ENCODE peak calls at places on chromosomes 2 and 18, in four cellular contexts. F, J, N and T are unnamed samples. For H3K4me1, the result is how much of the 10 kb centered on the place peaks cover.

GRCh38 chr2:231891514-231891905 is 34.7 kb downstream of the NPPC start:
- DNase-seq in F (no peak), J (no peak), N (no peak), T (no peak)

GRCh38 chr2:188369365-188369764 is 77.7 kb downstream of the GULP1 start:
- DNase-seq in F (peak), J (peak), N (no peak), T (peak)

GRCh38 chr2:70509565-70509964 is 44.1 kb downstream of the TGFA start:
- DNase-seq in F (peak), J (no peak), N (no peak), T (peak)

GRCh38 chr18:2108581-2108980 is 462.7 kb downstream of the METTL4 start:
- DNase-seq in F (no peak), J (peak), N (no peak), T (no peak)

GRCh38 chr2:209772316-209772715 is 684 bp downstream of the UNC80 start:
- DNase-seq in F (no peak), J (no peak), N (no peak), T (no peak)

GRCh38 chr2:242012956-242013764 is 143.6 kb downstream of the RTP5 start:
- DNase-seq in F (no peak), J (no peak), N (no peak), T (no peak)

GRCh38 chr18:48932462-48932818 is 18.3 kb downstream of the SMAD7 start:
- DNase-seq in F (peak), J (no peak), N (no peak), T (no peak)

GRCh38 chr2:109438773-109439191 is 175.0 kb downstream of the SEPTIN10 start:
- DNase-seq in F (peak), J (peak), N (no peak), T (no peak)

GRCh38 chr2:167750675-167751074 is 496.7 kb downstream of the STK39 start:
- DNase-seq in F (no peak), J (no peak), N (no peak), T (no peak)

GRCh38 chr18:79936641-79937040 is 14.8 kb downstream of the SLC66A2 start:
- DNase-seq in F (no peak), J (no peak), N (no peak), T (peak)

GRCh38 chr2:44244135-44244871 is 31.0 kb upstream of the SLC3A1 start:
- DNase-seq in F (peak), J (peak), N (no peak), T (peak)

GRCh38 chr2:153497938-153498629 is 19.5 kb upstream of the RPRM start:
- DNase-seq in F (no peak), J (no peak), N (no peak), T (no peak)

GRCh38 chr2:7907041-7907440 is 774.8 kb upstream of the ID2 start:
- DNase-seq in F (no peak), J (no peak), N (no peak), T (no peak)

GRCh38 chr2:226800941-226801784 is 1.5 kb upstream of the IRS1 start:
- DNase-seq in F (peak), J (peak), N (peak), T (peak)

GRCh38 chr2:55616509-55617159 is 788 bp downstream of the PPP4R3B start:
- DNase-seq in F (peak), J (peak), N (no peak), T (peak)

GRCh38 chr2:99643824-99644787 is 154.3 kb upstream of the REV1 start:
- DNase-seq in F (peak), J (peak), N (no peak), T (no peak)

GRCh38 chr2:131673400-131674173 is 145.9 kb downstream of the CCDC74A start:
- DNase-seq in F (peak), J (no peak), N (peak), T (peak)

GRCh38 chr2:24828641-24829040 is 35.4 kb downstream of the CENPO start:
- DNase-seq in F (no peak), J (no peak), N (no peak), T (no peak)

GRCh38 chr2:225270053-225270452 is 129.5 kb upstream of the NYAP2 start:
- DNase-seq in F (no peak), J (no peak), N (no peak), T (no peak)

GRCh38 chr18:57959278-57959677 is 84.7 kb upstream of the NEDD4L start:
- DNase-seq in F (peak), J (peak), N (no peak), T (peak)

GRCh38 chr2:69060938-69061501 is 48.0 kb downstream of the ANTXR1 start:
- DNase-seq in F (no peak), J (no peak), N (no peak), T (no peak)

DNA sequence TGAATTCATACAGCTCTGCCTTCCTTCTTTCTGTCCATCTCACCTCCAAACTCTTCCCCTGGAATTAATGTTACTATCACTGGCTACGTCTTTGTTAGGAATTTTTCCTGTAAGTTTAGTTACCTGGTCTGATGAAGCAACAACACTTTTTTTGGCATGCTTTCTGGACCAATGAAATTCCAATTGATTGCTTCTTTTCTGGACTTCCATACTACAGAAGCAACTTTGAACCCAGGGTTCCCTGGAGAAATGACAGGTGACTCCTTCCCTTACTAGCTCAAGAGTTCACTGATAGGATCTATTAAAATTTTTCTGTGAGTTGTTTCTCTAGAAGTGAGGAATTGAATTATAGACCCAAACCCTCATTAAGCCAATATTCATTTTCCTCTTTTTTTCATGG is 41.4 kb upstream of the STPG4 start:
- DNase-seq in F (no peak), J (no peak), N (no peak), T (no peak)
- H3K4me1 ChIP-seq in F (half or more), J (half or more), N (under half), T (under half)

GRCh38 chr18:56505971-56506370 is 132.4 kb downstream of the TXNL1 start:
- DNase-seq in F (peak), J (peak), N (no peak), T (no peak)
- H3K9ac ChIP-seq in F (no peak), J (no peak), N (no peak), T (no peak)

GRCh38 chr2:199442173-199442572 is 15.6 kb downstream of the SATB2 start:
- DNase-seq in F (no peak), J (no peak), N (no peak), T (no peak)

GRCh38 chr2:199446996-199447395 is 10.7 kb downstream of the SATB2 start:
- DNase-seq in F (no peak), J (no peak), N (no peak), T (no peak)

GRCh38 chr2:199441759-199442158 is 16.0 kb downstream of the SATB2 start:
- DNase-seq in F (no peak), J (no peak), N (no peak), T (peak)

GRCh38 chr2:199443589-199444130 is 14.1 kb downstream of the SATB2 start:
- DNase-seq in F (peak), J (no peak), N (no peak), T (no peak)

GRCh38 chr2:199444749-199445148 is 13.0 kb downstream of the SATB2 start:
- DNase-seq in F (no peak), J (no peak), N (no peak), T (no peak)
- H3K27ac ChIP-seq in F (no peak), J (no peak), N (no peak), T (peak)

GRCh38 chr2:39531220-39531777 is 94.2 kb upstream of the MAP4K3 start:
- DNase-seq in F (no peak), J (no peak), N (no peak), T (no peak)

GRCh38 chr2:39528701-39529100 is 91.6 kb upstream of the MAP4K3 start:
- DNase-seq in F (no peak), J (no peak), N (peak), T (no peak)

GRCh38 chr2:39529836-39530235 is 92.8 kb upstream of the MAP4K3 start:
- DNase-seq in F (peak), J (no peak), N (no peak), T (no peak)

GRCh38 chr2:39532933-39533332 is 95.8 kb upstream of the MAP4K3 start:
- DNase-seq in F (no peak), J (no peak), N (no peak), T (no peak)

DNA sequence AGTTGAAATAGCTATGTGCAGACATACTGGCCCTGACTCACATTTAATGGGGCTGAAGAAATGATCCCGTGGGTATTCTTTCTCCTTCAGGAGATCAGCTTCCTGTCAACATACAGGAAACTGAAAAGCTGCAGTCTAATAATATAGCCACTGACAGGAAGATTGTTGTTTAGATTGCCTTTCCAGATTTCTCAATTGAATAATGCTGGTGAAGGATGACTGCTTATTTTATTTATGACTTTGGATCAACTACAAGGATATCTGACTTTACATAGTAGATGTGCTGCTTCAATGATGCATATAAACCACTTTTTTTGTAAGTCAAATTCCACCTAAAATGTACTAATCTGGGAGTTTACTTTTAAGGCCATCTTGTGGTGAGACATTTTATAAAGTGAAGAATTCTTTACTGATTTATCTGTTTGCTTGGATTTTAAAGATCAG is 93.4 kb upstream of the MAP4K3 start:
- DNase-seq in F (peak), J (peak), N (no peak), T (no peak)
- H3K4me1 ChIP-seq in F (under half), J (under half), N (under half), T (under half)

GRCh38 chr2:235978022-235978421 is 190.2 kb downstream of the GBX2 start:
- DNase-seq in F (no peak), J (no peak), N (no peak), T (no peak)
- H3K9ac ChIP-seq in F (no peak), J (no peak), N (no peak), T (no peak)

DNA sequence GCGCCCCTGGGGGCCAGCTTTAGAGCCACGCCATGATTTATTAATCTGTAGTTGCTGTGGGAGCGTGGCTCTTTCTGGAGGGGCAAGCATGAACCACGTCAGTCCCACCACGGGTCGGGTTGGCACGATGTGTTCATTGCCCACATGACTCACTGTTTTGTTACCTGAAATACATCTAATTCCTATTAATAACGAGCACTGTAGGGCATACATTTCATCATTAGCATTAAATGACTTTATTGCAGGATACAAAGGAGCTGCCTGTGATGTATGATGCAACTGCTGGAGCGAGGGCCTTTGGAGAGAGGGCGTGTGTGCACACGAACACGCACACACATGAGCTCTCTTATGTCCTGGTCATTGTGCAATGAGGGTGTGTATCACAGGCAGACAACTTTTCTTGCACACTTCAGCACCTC is 127.0 kb downstream of the INHBB start:
- DNase-seq in F (peak), J (no peak), N (no peak), T (no peak)
- H3K27ac ChIP-seq in F (no peak), J (no peak), N (no peak), T (no peak)